ENCODE peak calls at places on chromosomes 11 and 22, in ten cellular contexts. One of them, this sample, is unnamed.

GRCh38 chr11:64250875-64251721 is at the start of gene PLCB3:
- DNase-seq in activated naive CD4-positive, alpha-beta T cell treated with anti-CD3 and anti-CD28 coated beads for 36 hours: peak
- DNase-seq in kidney glomerular epithelial cell: no peak
- DNase-seq in activated T-cell treated with anti-CD3 and anti-CD28 coated beads for 24 hours: no peak
- DNase-seq in NCI-H460: no peak
- DNase-seq in activated T-helper 1 cell treated with anti-CD3 and anti-CD28 coated beads, Interleukin-12 subunit alpha, Interleukin-12 subunit beta, Interleukin-2, Interleukin-4 antibody, amounts not matched to agents 30 ng/mL and 10 ng/mL and 1 ng/mL, durations not matched to agents 14 hours and 24 hours and 36 hours: peak
- DNase-seq in caudate nucleus: peak
- DNase-seq in astrocyte of the spinal cord: no peak
- DNase-seq in GM12891: peak
- DNase-seq in substantia nigra: peak
- DNase-seq in this sample: no peak

GRCh38 chr22:19802001-19802880 is 41.7 kb downstream of the TBX1 start:
- DNase-seq in substantia nigra: no peak
- DNase-seq in GM12891: no peak
- DNase-seq in kidney glomerular epithelial cell: no peak
- DNase-seq in activated T-helper 1 cell treated with anti-CD3 and anti-CD28 coated beads, Interleukin-12 subunit alpha, Interleukin-12 subunit beta, Interleukin-2, Interleukin-4 antibody, amounts not matched to agents 30 ng/mL and 10 ng/mL and 1 ng/mL, durations not matched to agents 14 hours and 24 hours and 36 hours: no peak
- DNase-seq in caudate nucleus: no peak
- DNase-seq in activated T-cell treated with anti-CD3 and anti-CD28 coated beads for 24 hours: no peak
- DNase-seq in activated naive CD4-positive, alpha-beta T cell treated with anti-CD3 and anti-CD28 coated beads for 36 hours: no peak
- DNase-seq in NCI-H460: no peak
- DNase-seq in astrocyte of the spinal cord: no peak
- DNase-seq in this sample: no peak

GRCh38 chr11:21398195-21398594 is 728.8 kb downstream of the NELL1 start:
- DNase-seq in substantia nigra: no peak
- DNase-seq in astrocyte of the spinal cord: no peak
- DNase-seq in GM12891: no peak
- DNase-seq in caudate nucleus: no peak
- DNase-seq in NCI-H460: no peak
- DNase-seq in kidney glomerular epithelial cell: no peak
- DNase-seq in activated T-helper 1 cell treated with anti-CD3 and anti-CD28 coated beads, Interleukin-12 subunit alpha, Interleukin-12 subunit beta, Interleukin-2, Interleukin-4 antibody, amounts not matched to agents 30 ng/mL and 10 ng/mL and 1 ng/mL, durations not matched to agents 14 hours and 24 hours and 36 hours: no peak
- DNase-seq in activated naive CD4-positive, alpha-beta T cell treated with anti-CD3 and anti-CD28 coated beads for 36 hours: no peak
- DNase-seq in activated T-cell treated with anti-CD3 and anti-CD28 coated beads for 24 hours: no peak
- DNase-seq in this sample: no peak

GRCh38 chr22:27554106-27554814 is 247.3 kb downstream of the MN1 start:
- DNase-seq in activated T-helper 1 cell treated with anti-CD3 and anti-CD28 coated beads, Interleukin-12 subunit alpha, Interleukin-12 subunit beta, Interleukin-2, Interleukin-4 antibody, amounts not matched to agents 30 ng/mL and 10 ng/mL and 1 ng/mL, durations not matched to agents 14 hours and 24 hours and 36 hours: no peak
- DNase-seq in substantia nigra: no peak
- DNase-seq in activated T-cell treated with anti-CD3 and anti-CD28 coated beads for 24 hours: no peak
- DNase-seq in astrocyte of the spinal cord: peak
- DNase-seq in activated naive CD4-positive, alpha-beta T cell treated with anti-CD3 and anti-CD28 coated beads for 36 hours: no peak
- DNase-seq in caudate nucleus: peak
- DNase-seq in GM12891: no peak
- DNase-seq in kidney glomerular epithelial cell: no peak
- DNase-seq in NCI-H460: no peak
- DNase-seq in this sample: no peak

GRCh38 chr11:35281169-35281591 is 138.2 kb downstream of the SLC1A2 start:
- DNase-seq in activated T-helper 1 cell treated with anti-CD3 and anti-CD28 coated beads, Interleukin-12 subunit alpha, Interleukin-12 subunit beta, Interleukin-2, Interleukin-4 antibody, amounts not matched to agents 30 ng/mL and 10 ng/mL and 1 ng/mL, durations not matched to agents 14 hours and 24 hours and 36 hours: no peak
- DNase-seq in activated naive CD4-positive, alpha-beta T cell treated with anti-CD3 and anti-CD28 coated beads for 36 hours: no peak
- DNase-seq in NCI-H460: no peak
- DNase-seq in substantia nigra: no peak
- DNase-seq in GM12891: no peak
- DNase-seq in activated T-cell treated with anti-CD3 and anti-CD28 coated beads for 24 hours: no peak
- DNase-seq in astrocyte of the spinal cord: no peak
- DNase-seq in kidney glomerular epithelial cell: no peak
- DNase-seq in caudate nucleus: no peak
- DNase-seq in this sample: no peak

GRCh38 chr22:30923168-30923900 is 45.2 kb downstream of the MORC2 start:
- DNase-seq in substantia nigra: no peak
- DNase-seq in astrocyte of the spinal cord: no peak
- DNase-seq in GM12891: no peak
- DNase-seq in activated naive CD4-positive, alpha-beta T cell treated with anti-CD3 and anti-CD28 coated beads for 36 hours: no peak
- DNase-seq in activated T-cell treated with anti-CD3 and anti-CD28 coated beads for 24 hours: no peak
- DNase-seq in NCI-H460: no peak
- DNase-seq in kidney glomerular epithelial cell: no peak
- DNase-seq in caudate nucleus: no peak
- DNase-seq in activated T-helper 1 cell treated with anti-CD3 and anti-CD28 coated beads, Interleukin-12 subunit alpha, Interleukin-12 subunit beta, Interleukin-2, Interleukin-4 antibody, amounts not matched to agents 30 ng/mL and 10 ng/mL and 1 ng/mL, durations not matched to agents 14 hours and 24 hours and 36 hours: no peak
- DNase-seq in this sample: no peak

GRCh38 chr22:37726240-37726887 is 29.5 kb downstream of the TRIOBP start:
- DNase-seq in astrocyte of the spinal cord: no peak
- DNase-seq in kidney glomerular epithelial cell: no peak
- DNase-seq in caudate nucleus: no peak
- DNase-seq in NCI-H460: no peak
- DNase-seq in activated T-helper 1 cell treated with anti-CD3 and anti-CD28 coated beads, Interleukin-12 subunit alpha, Interleukin-12 subunit beta, Interleukin-2, Interleukin-4 antibody, amounts not matched to agents 30 ng/mL and 10 ng/mL and 1 ng/mL, durations not matched to agents 14 hours and 24 hours and 36 hours: no peak
- DNase-seq in activated naive CD4-positive, alpha-beta T cell treated with anti-CD3 and anti-CD28 coated beads for 36 hours: no peak
- DNase-seq in GM12891: peak
- DNase-seq in activated T-cell treated with anti-CD3 and anti-CD28 coated beads for 24 hours: no peak
- DNase-seq in substantia nigra: no peak
- DNase-seq in this sample: no peak

GRCh38 chr11:120599816-120600420 is 88.4 kb downstream of the GRIK4 start:
- DNase-seq in NCI-H460: no peak
- DNase-seq in astrocyte of the spinal cord: no peak
- DNase-seq in caudate nucleus: no peak
- DNase-seq in substantia nigra: no peak
- DNase-seq in activated T-helper 1 cell treated with anti-CD3 and anti-CD28 coated beads, Interleukin-12 subunit alpha, Interleukin-12 subunit beta, Interleukin-2, Interleukin-4 antibody, amounts not matched to agents 30 ng/mL and 10 ng/mL and 1 ng/mL, durations not matched to agents 14 hours and 24 hours and 36 hours: no peak
- DNase-seq in kidney glomerular epithelial cell: no peak
- DNase-seq in activated naive CD4-positive, alpha-beta T cell treated with anti-CD3 and anti-CD28 coated beads for 36 hours: no peak
- DNase-seq in GM12891: no peak
- DNase-seq in activated T-cell treated with anti-CD3 and anti-CD28 coated beads for 24 hours: no peak
- DNase-seq in this sample: no peak

GRCh38 chr11:46659908-46660307 is 40.5 kb downstream of the ARHGAP1 start:
- DNase-seq in caudate nucleus: no peak
- DNase-seq in activated T-helper 1 cell treated with anti-CD3 and anti-CD28 coated beads, Interleukin-12 subunit alpha, Interleukin-12 subunit beta, Interleukin-2, Interleukin-4 antibody, amounts not matched to agents 30 ng/mL and 10 ng/mL and 1 ng/mL, durations not matched to agents 14 hours and 24 hours and 36 hours: no peak
- DNase-seq in astrocyte of the spinal cord: peak
- DNase-seq in kidney glomerular epithelial cell: no peak
- DNase-seq in activated naive CD4-positive, alpha-beta T cell treated with anti-CD3 and anti-CD28 coated beads for 36 hours: no peak
- DNase-seq in activated T-cell treated with anti-CD3 and anti-CD28 coated beads for 24 hours: no peak
- DNase-seq in NCI-H460: no peak
- DNase-seq in GM12891: no peak
- DNase-seq in substantia nigra: no peak
- DNase-seq in this sample: no peak

GRCh38 chr11:59207988-59208432 is 4.7 kb downstream of the MPEG1 start:
- DNase-seq in GM12891: no peak
- DNase-seq in activated naive CD4-positive, alpha-beta T cell treated with anti-CD3 and anti-CD28 coated beads for 36 hours: peak
- DNase-seq in substantia nigra: peak
- DNase-seq in activated T-cell treated with anti-CD3 and anti-CD28 coated beads for 24 hours: peak
- DNase-seq in activated T-helper 1 cell treated with anti-CD3 and anti-CD28 coated beads, Interleukin-12 subunit alpha, Interleukin-12 subunit beta, Interleukin-2, Interleukin-4 antibody, amounts not matched to agents 30 ng/mL and 10 ng/mL and 1 ng/mL, durations not matched to agents 14 hours and 24 hours and 36 hours: peak
- DNase-seq in NCI-H460: peak
- DNase-seq in kidney glomerular epithelial cell: peak
- DNase-seq in astrocyte of the spinal cord: peak
- DNase-seq in caudate nucleus: peak
- DNase-seq in this sample: peak

GRCh38 chr11:14638561-14638960 is 5.0 kb upstream of the PDE3B start:
- DNase-seq in caudate nucleus: no peak
- DNase-seq in activated naive CD4-positive, alpha-beta T cell treated with anti-CD3 and anti-CD28 coated beads for 36 hours: peak
- DNase-seq in astrocyte of the spinal cord: peak
- DNase-seq in activated T-helper 1 cell treated with anti-CD3 and anti-CD28 coated beads, Interleukin-12 subunit alpha, Interleukin-12 subunit beta, Interleukin-2, Interleukin-4 antibody, amounts not matched to agents 30 ng/mL and 10 ng/mL and 1 ng/mL, durations not matched to agents 14 hours and 24 hours and 36 hours: no peak
- DNase-seq in activated T-cell treated with anti-CD3 and anti-CD28 coated beads for 24 hours: no peak
- DNase-seq in kidney glomerular epithelial cell: no peak
- DNase-seq in GM12891: no peak
- DNase-seq in substantia nigra: no peak
- DNase-seq in NCI-H460: no peak
- DNase-seq in this sample: peak

GRCh38 chr11:115579181-115579825 is 75.1 kb upstream of the CADM1 start:
- DNase-seq in caudate nucleus: no peak
- DNase-seq in kidney glomerular epithelial cell: no peak
- DNase-seq in activated naive CD4-positive, alpha-beta T cell treated with anti-CD3 and anti-CD28 coated beads for 36 hours: no peak
- DNase-seq in GM12891: no peak
- DNase-seq in activated T-cell treated with anti-CD3 and anti-CD28 coated beads for 24 hours: no peak
- DNase-seq in activated T-helper 1 cell treated with anti-CD3 and anti-CD28 coated beads, Interleukin-12 subunit alpha, Interleukin-12 subunit beta, Interleukin-2, Interleukin-4 antibody, amounts not matched to agents 30 ng/mL and 10 ng/mL and 1 ng/mL, durations not matched to agents 14 hours and 24 hours and 36 hours: no peak
- DNase-seq in astrocyte of the spinal cord: no peak
- DNase-seq in substantia nigra: no peak
- DNase-seq in NCI-H460: no peak
- DNase-seq in this sample: no peak

GRCh38 chr22:50074551-50075042 is 10.6 kb downstream of the MLC1 start:
- DNase-seq in activated T-cell treated with anti-CD3 and anti-CD28 coated beads for 24 hours: no peak
- DNase-seq in caudate nucleus: no peak
- DNase-seq in activated T-helper 1 cell treated with anti-CD3 and anti-CD28 coated beads, Interleukin-12 subunit alpha, Interleukin-12 subunit beta, Interleukin-2, Interleukin-4 antibody, amounts not matched to agents 30 ng/mL and 10 ng/mL and 1 ng/mL, durations not matched to agents 14 hours and 24 hours and 36 hours: no peak
- DNase-seq in substantia nigra: no peak
- DNase-seq in astrocyte of the spinal cord: no peak
- DNase-seq in kidney glomerular epithelial cell: no peak
- DNase-seq in activated naive CD4-positive, alpha-beta T cell treated with anti-CD3 and anti-CD28 coated beads for 36 hours: no peak
- DNase-seq in NCI-H460: no peak
- DNase-seq in GM12891: no peak
- DNase-seq in this sample: no peak

GRCh38 chr11:69155302-69156198 is at the start of gene SMIM38:
- DNase-seq in substantia nigra: peak
- DNase-seq in GM12891: no peak
- DNase-seq in caudate nucleus: no peak
- DNase-seq in activated T-cell treated with anti-CD3 and anti-CD28 coated beads for 24 hours: no peak
- DNase-seq in kidney glomerular epithelial cell: no peak
- DNase-seq in activated T-helper 1 cell treated with anti-CD3 and anti-CD28 coated beads, Interleukin-12 subunit alpha, Interleukin-12 subunit beta, Interleukin-2, Interleukin-4 antibody, amounts not matched to agents 30 ng/mL and 10 ng/mL and 1 ng/mL, durations not matched to agents 14 hours and 24 hours and 36 hours: no peak
- DNase-seq in NCI-H460: no peak
- DNase-seq in activated naive CD4-positive, alpha-beta T cell treated with anti-CD3 and anti-CD28 coated beads for 36 hours: no peak
- DNase-seq in astrocyte of the spinal cord: no peak
- DNase-seq in this sample: no peak

GRCh38 chr11:103016031-103016430 is 60.5 kb upstream of the MMP13 start:
- DNase-seq in GM12891: no peak
- DNase-seq in activated T-helper 1 cell treated with anti-CD3 and anti-CD28 coated beads, Interleukin-12 subunit alpha, Interleukin-12 subunit beta, Interleukin-2, Interleukin-4 antibody, amounts not matched to agents 30 ng/mL and 10 ng/mL and 1 ng/mL, durations not matched to agents 14 hours and 24 hours and 36 hours: no peak
- DNase-seq in caudate nucleus: no peak
- DNase-seq in NCI-H460: no peak
- DNase-seq in activated T-cell treated with anti-CD3 and anti-CD28 coated beads for 24 hours: no peak
- DNase-seq in astrocyte of the spinal cord: no peak
- DNase-seq in substantia nigra: no peak
- DNase-seq in activated naive CD4-positive, alpha-beta T cell treated with anti-CD3 and anti-CD28 coated beads for 36 hours: no peak
- DNase-seq in kidney glomerular epithelial cell: peak
- DNase-seq in this sample: no peak

GRCh38 chr22:41092023-41092817 is at the start of gene EP300:
- DNase-seq in substantia nigra: peak
- DNase-seq in caudate nucleus: peak
- DNase-seq in activated T-cell treated with anti-CD3 and anti-CD28 coated beads for 24 hours: peak
- DNase-seq in kidney glomerular epithelial cell: peak
- DNase-seq in activated naive CD4-positive, alpha-beta T cell treated with anti-CD3 and anti-CD28 coated beads for 36 hours: peak
- DNase-seq in astrocyte of the spinal cord: peak
- DNase-seq in activated T-helper 1 cell treated with anti-CD3 and anti-CD28 coated beads, Interleukin-12 subunit alpha, Interleukin-12 subunit beta, Interleukin-2, Interleukin-4 antibody, amounts not matched to agents 30 ng/mL and 10 ng/mL and 1 ng/mL, durations not matched to agents 14 hours and 24 hours and 36 hours: peak
- DNase-seq in NCI-H460: peak
- DNase-seq in GM12891: peak
- DNase-seq in this sample: peak

GRCh38 chr11:134730596-134731538 is 318.8 kb upstream of the B3GAT1 start:
- DNase-seq in caudate nucleus: no peak
- DNase-seq in activated T-helper 1 cell treated with anti-CD3 and anti-CD28 coated beads, Interleukin-12 subunit alpha, Interleukin-12 subunit beta, Interleukin-2, Interleukin-4 antibody, amounts not matched to agents 30 ng/mL and 10 ng/mL and 1 ng/mL, durations not matched to agents 14 hours and 24 hours and 36 hours: no peak
- DNase-seq in NCI-H460: no peak
- DNase-seq in activated naive CD4-positive, alpha-beta T cell treated with anti-CD3 and anti-CD28 coated beads for 36 hours: no peak
- DNase-seq in substantia nigra: no peak
- DNase-seq in kidney glomerular epithelial cell: no peak
- DNase-seq in activated T-cell treated with anti-CD3 and anti-CD28 coated beads for 24 hours: no peak
- DNase-seq in GM12891: no peak
- DNase-seq in astrocyte of the spinal cord: no peak
- DNase-seq in this sample: no peak

This sample was measured in CMK.